ENCODE peak calls at places on chromosome 15, in eight cellular contexts. W is iPS-NIHi11, A is Ammon's horn, Q is HT1080, N is mucosa of gallbladder, P is cardiac muscle cell, S is AG04449, V is lower leg skin. C is an unnamed sample.

GRCh38 chr15:70835415-70835814 is 18.5 kb downstream of the LARP6 start:
- DNase-seq in W (no peak), A (peak; percentile 75), Q (no peak), N (peak; percentile 53), P (no peak), S (no peak), V (peak; percentile 92), C (peak; percentile 86)

GRCh38 chr15:74614744-74615312 is 808 bp upstream of the CLK3 start:
- DNase-seq in W (peak; percentile 55), A (peak; percentile 86), Q (peak; percentile 62), N (peak; percentile 81), P (peak; percentile 86), S (no peak), V (peak; percentile 96), C (peak; percentile 91)

GRCh38 chr15:36590838-36591237 is 11.4 kb downstream of the CDIN1 start:
- DNase-seq in W (no peak), A (no peak), Q (peak; percentile 74), N (no peak), P (no peak), S (peak; percentile 77), V (no peak), C (no peak)

GRCh38 chr15:41790756-41791546 is 16.7 kb downstream of the MAPKBP1 start:
- DNase-seq in W (no peak), A (no peak), Q (peak; percentile 88), N (no peak), P (peak; percentile 49), S (no peak), V (no peak), C (no peak)

GRCh38 chr15:31312220-31312619 is 14.4 kb upstream of the KLF13 start:
- DNase-seq in W (no peak), A (no peak), Q (no peak), N (no peak), P (no peak), S (no peak), V (peak; percentile 68), C (no peak)

GRCh38 chr15:93058128-93058527 is 30.9 kb downstream of the RGMA start:
- DNase-seq in W (no peak), A (no peak), Q (no peak), N (no peak), P (no peak), S (no peak), V (no peak), C (no peak)

GRCh38 chr15:49215768-49216739 is 46.0 kb downstream of the GALK2 start:
- DNase-seq in W (peak; percentile 63), A (no peak), Q (peak; percentile 9), N (no peak), P (peak; percentile 88), S (no peak), V (no peak), C (no peak)

GRCh38 chr15:50828610-50829206 is 63.2 kb upstream of the SPPL2A start:
- DNase-seq in W (peak; percentile 38), A (peak; percentile 3), Q (peak; percentile 88), N (peak; percentile 14), P (no peak), S (peak; percentile 63), V (no peak), C (no peak)

GRCh38 chr15:80945605-80946004 is 44.0 kb downstream of the MESD start:
- DNase-seq in W (no peak), A (no peak), Q (no peak), N (no peak), P (no peak), S (no peak), V (peak; percentile 37), C (peak; percentile 50)

GRCh38 chr15:43194775-43195174 is 9.6 kb downstream of the CCNDBP1 start:
- DNase-seq in W (no peak), A (no peak), Q (no peak), N (no peak), P (no peak), S (no peak), V (no peak), C (no peak)

GRCh38 chr15:69795601-69796000 is 302.1 kb downstream of the TLE3 start:
- DNase-seq in W (no peak), A (no peak), Q (no peak), N (no peak), P (no peak), S (no peak), V (peak; percentile 66), C (peak; percentile 62)

GRCh38 chr15:100215031-100215842 is 126.5 kb downstream of the ADAMTS17 start:
- DNase-seq in W (no peak), A (no peak), Q (no peak), N (no peak), P (no peak), S (no peak), V (no peak), C (no peak)

GRCh38 chr15:23437146-23437545 is 9.9 kb downstream of the GOLGA6L2 start:
- DNase-seq in W (no peak), A (no peak), Q (no peak), N (no peak), P (no peak), S (no peak), V (no peak), C (no peak)

GRCh38 chr15:44215594-44215993 is 20.5 kb upstream of the FRMD5 start:
- DNase-seq in W (no peak), A (peak; percentile 3), Q (peak; percentile 99), N (no peak), P (no peak), S (peak; percentile 75), V (no peak), C (no peak)

GRCh38 chr15:75182187-75183131 is 19.2 kb upstream of the C15orf39 start:
- DNase-seq in W (no peak), A (no peak), Q (peak; percentile 34), N (no peak), P (no peak), S (no peak), V (no peak), C (no peak)

GRCh38 chr15:66673410-66674322 is 28.4 kb upstream of the SMAD6 start:
- DNase-seq in W (peak; percentile 93), A (no peak), Q (no peak), N (no peak), P (peak; percentile 66), S (no peak), V (no peak), C (no peak)

GRCh38 chr15:40927497-40928346 is 1.4 kb upstream of the DLL4 start:
- DNase-seq in W (no peak), A (no peak), Q (no peak), N (no peak), P (no peak), S (no peak), V (no peak), C (no peak)

GRCh38 chr15:101242160-101242998 is 9.5 kb downstream of the CHSY1 start:
- DNase-seq in W (no peak), A (no peak), Q (peak; percentile 74), N (peak; percentile 28), P (no peak), S (no peak), V (peak; percentile 64), C (no peak)

GRCh38 chr15:35912196-35912595 is 366.2 kb upstream of the DPH6 start:
- DNase-seq in W (no peak), A (no peak), Q (peak; percentile 18), N (peak; percentile 10), P (no peak), S (no peak), V (no peak), C (no peak)

GRCh38 chr15:76418352-76419140 is 82.0 kb downstream of the ISL2 start:
- DNase-seq in W (no peak), A (no peak), Q (no peak), N (no peak), P (no peak), S (no peak), V (no peak), C (no peak)

GRCh38 chr15:52527898-52528464 is 699 bp downstream of the MYO5A start:
- DNase-seq in W (peak; percentile 30), A (peak; percentile 59), Q (peak; percentile 56), N (peak; percentile 11), P (peak; percentile 38), S (no peak), V (peak; percentile 88), C (no peak)

GRCh38 chr15:70142322-70143191 is 44.8 kb upstream of the TLE3 start:
- DNase-seq in W (no peak), A (peak; percentile 29), Q (peak; percentile 46), N (no peak), P (peak; percentile 95), S (no peak), V (no peak), C (no peak)

GRCh38 chr15:42578984-42579537 is 3.7 kb downstream of the STARD9 start:
- DNase-seq in W (no peak), A (no peak), Q (no peak), N (no peak), P (no peak), S (no peak), V (no peak), C (no peak)

GRCh38 chr15:31163769-31164572 is 62.4 kb upstream of the TRPM1 start:
- DNase-seq in W (no peak), A (no peak), Q (no peak), N (no peak), P (no peak), S (no peak), V (peak; percentile 40), C (no peak)

GRCh38 chr15:40441736-40442531 is 1.2 kb downstream of the BAHD1 start:
- DNase-seq in W (no peak), A (no peak), Q (no peak), N (no peak), P (peak; percentile 59), S (no peak), V (no peak), C (no peak)

GRCh38 chr15:38073278-38073930 is 139.0 kb downstream of the TMCO5A start:
- DNase-seq in W (no peak), A (no peak), Q (no peak), N (no peak), P (peak; percentile 34), S (no peak), V (peak; percentile 86), C (no peak)

C was measured in coronary artery.